ENCODE peak calls at places on chromosome 13, in nine cellular contexts. One of them, this sample, is unnamed.
A peak's percentile ranks its signal among the peaks of the same experiment; 100 is the strongest.

GRCh38 chr13:29978211-29978610 is 127.8 kb upstream of the UBL3 start:
- DNase-seq in sigmoid colon: no peak
- DNase-seq in breast epithelium: no peak
- DNase-seq in prostate gland: no peak
- DNase-seq in GM23338: no peak
- DNase-seq in stomach: no peak
- DNase-seq in Panc1: no peak
- DNase-seq in transverse colon: no peak
- DNase-seq in HCT116: no peak
- DNase-seq in this sample: no peak

GRCh38 chr13:113584870-113585671 is 518 bp downstream of the TFDP1 start:
- DNase-seq in sigmoid colon: peak; percentile 48
- DNase-seq in breast epithelium: no peak
- DNase-seq in prostate gland: no peak
- DNase-seq in GM23338: peak; percentile 27
- DNase-seq in stomach: peak; percentile 24
- DNase-seq in Panc1: no peak
- DNase-seq in transverse colon: peak; percentile 17
- DNase-seq in HCT116: no peak
- DNase-seq in this sample: peak; percentile 72

GRCh38 chr13:30121666-30122065 is 185.7 kb downstream of the KATNAL1 start:
- DNase-seq in sigmoid colon: no peak
- DNase-seq in breast epithelium: peak; percentile 46
- DNase-seq in prostate gland: no peak
- DNase-seq in GM23338: no peak
- DNase-seq in stomach: no peak
- DNase-seq in Panc1: no peak
- DNase-seq in transverse colon: no peak
- DNase-seq in HCT116: no peak
- DNase-seq in this sample: no peak

GRCh38 chr13:93244918-93245280 is 18.3 kb downstream of the GPC6 start:
- DNase-seq in sigmoid colon: no peak
- DNase-seq in breast epithelium: no peak
- DNase-seq in prostate gland: no peak
- DNase-seq in GM23338: no peak
- DNase-seq in stomach: no peak
- DNase-seq in Panc1: no peak
- DNase-seq in transverse colon: no peak
- DNase-seq in HCT116: no peak
- DNase-seq in this sample: no peak

GRCh38 chr13:46598140-46598819 is 45.3 kb downstream of the LRCH1 start:
- DNase-seq in sigmoid colon: no peak
- DNase-seq in breast epithelium: no peak
- DNase-seq in prostate gland: no peak
- DNase-seq in GM23338: no peak
- DNase-seq in stomach: no peak
- DNase-seq in Panc1: no peak
- DNase-seq in transverse colon: no peak
- DNase-seq in HCT116: no peak
- DNase-seq in this sample: no peak

GRCh38 chr13:39596176-39596575 is 6.8 kb downstream of the LHFPL6 start:
- DNase-seq in sigmoid colon: no peak
- DNase-seq in breast epithelium: no peak
- DNase-seq in prostate gland: no peak
- DNase-seq in GM23338: no peak
- DNase-seq in stomach: no peak
- DNase-seq in Panc1: no peak
- DNase-seq in transverse colon: no peak
- DNase-seq in HCT116: no peak
- DNase-seq in this sample: no peak

GRCh38 chr13:20410726-20411125 is 114.9 kb downstream of the CRYL1 start:
- DNase-seq in sigmoid colon: no peak
- DNase-seq in breast epithelium: no peak
- DNase-seq in prostate gland: no peak
- DNase-seq in GM23338: no peak
- DNase-seq in stomach: no peak
- DNase-seq in Panc1: no peak
- DNase-seq in transverse colon: no peak
- DNase-seq in HCT116: no peak
- DNase-seq in this sample: no peak

GRCh38 chr13:20953245-20953931 is 50.8 kb upstream of the XPO4 start:
- DNase-seq in sigmoid colon: no peak
- DNase-seq in breast epithelium: no peak
- DNase-seq in prostate gland: no peak
- DNase-seq in GM23338: no peak
- DNase-seq in stomach: no peak
- DNase-seq in Panc1: no peak
- DNase-seq in transverse colon: no peak
- DNase-seq in HCT116: no peak
- DNase-seq in this sample: no peak

GRCh38 chr13:50400035-50400726 is 384.9 kb downstream of the KCNRG start:
- DNase-seq in sigmoid colon: no peak
- DNase-seq in breast epithelium: no peak
- DNase-seq in prostate gland: no peak
- DNase-seq in GM23338: no peak
- DNase-seq in stomach: no peak
- DNase-seq in Panc1: no peak
- DNase-seq in transverse colon: no peak
- DNase-seq in HCT116: no peak
- DNase-seq in this sample: no peak

GRCh38 chr13:29594710-29595379 is 643 bp downstream of the SLC7A1 start:
- DNase-seq in sigmoid colon: peak; percentile 89
- DNase-seq in breast epithelium: peak; percentile 69
- DNase-seq in prostate gland: peak; percentile 25
- DNase-seq in GM23338: peak; percentile 22
- DNase-seq in stomach: peak; percentile 61
- DNase-seq in Panc1: no peak
- DNase-seq in transverse colon: peak; percentile 65
- DNase-seq in HCT116: no peak
- DNase-seq in this sample: peak; percentile 93

GRCh38 chr13:43297967-43298366 is 274.6 kb downstream of the DNAJC15 start:
- DNase-seq in sigmoid colon: no peak
- DNase-seq in breast epithelium: no peak
- DNase-seq in prostate gland: no peak
- DNase-seq in GM23338: no peak
- DNase-seq in stomach: no peak
- DNase-seq in Panc1: no peak
- DNase-seq in transverse colon: no peak
- DNase-seq in HCT116: no peak
- DNase-seq in this sample: no peak

GRCh38 chr13:96229356-96229755 is 139.4 kb downstream of the HS6ST3 start:
- DNase-seq in sigmoid colon: no peak
- DNase-seq in breast epithelium: no peak
- DNase-seq in prostate gland: peak; percentile 5
- DNase-seq in GM23338: peak; percentile 72
- DNase-seq in stomach: no peak
- DNase-seq in Panc1: peak; percentile 2
- DNase-seq in transverse colon: no peak
- DNase-seq in HCT116: peak; percentile 48
- DNase-seq in this sample: no peak

GRCh38 chr13:76903544-76904162 is 17.4 kb upstream of the KCTD12 start:
- DNase-seq in sigmoid colon: peak; percentile 79
- DNase-seq in breast epithelium: peak; percentile 43
- DNase-seq in prostate gland: peak; percentile 52
- DNase-seq in GM23338: peak; percentile 86
- DNase-seq in stomach: peak; percentile 69
- DNase-seq in Panc1: peak; percentile 67
- DNase-seq in transverse colon: peak; percentile 65
- DNase-seq in HCT116: peak; percentile 69
- DNase-seq in this sample: no peak

GRCh38 chr13:78657699-78658629 is 991 bp downstream of the OBI1 start:
- DNase-seq in sigmoid colon: no peak
- DNase-seq in breast epithelium: no peak
- DNase-seq in prostate gland: no peak
- DNase-seq in GM23338: peak; percentile 96
- DNase-seq in stomach: no peak
- DNase-seq in Panc1: no peak
- DNase-seq in transverse colon: no peak
- DNase-seq in HCT116: no peak
- DNase-seq in this sample: no peak

GRCh38 chr13:87661471-87661870 is 9.7 kb upstream of the SLITRK5 start:
- DNase-seq in sigmoid colon: no peak
- DNase-seq in breast epithelium: no peak
- DNase-seq in prostate gland: no peak
- DNase-seq in GM23338: no peak
- DNase-seq in stomach: no peak
- DNase-seq in Panc1: no peak
- DNase-seq in transverse colon: no peak
- DNase-seq in HCT116: no peak
- DNase-seq in this sample: no peak

GRCh38 chr13:82370306-82370705 is 1512.0 kb downstream of the SLITRK1 start:
- DNase-seq in sigmoid colon: no peak
- DNase-seq in breast epithelium: no peak
- DNase-seq in prostate gland: no peak
- DNase-seq in GM23338: no peak
- DNase-seq in stomach: no peak
- DNase-seq in Panc1: no peak
- DNase-seq in transverse colon: no peak
- DNase-seq in HCT116: no peak
- DNase-seq in this sample: no peak

GRCh38 chr13:30453727-30454126 is 12.0 kb downstream of the HMGB1 start:
- DNase-seq in sigmoid colon: no peak
- DNase-seq in breast epithelium: no peak
- DNase-seq in prostate gland: no peak
- DNase-seq in GM23338: no peak
- DNase-seq in stomach: no peak
- DNase-seq in Panc1: no peak
- DNase-seq in transverse colon: no peak
- DNase-seq in HCT116: no peak
- DNase-seq in this sample: no peak

GRCh38 chr13:97431365-97431764 is 2.6 kb upstream of the RAP2A start:
- DNase-seq in sigmoid colon: no peak
- DNase-seq in breast epithelium: no peak
- DNase-seq in prostate gland: no peak
- DNase-seq in GM23338: no peak
- DNase-seq in stomach: no peak
- DNase-seq in Panc1: no peak
- DNase-seq in transverse colon: no peak
- DNase-seq in HCT116: no peak
- DNase-seq in this sample: no peak
- H3K27ac ChIP-seq in sigmoid colon: no peak overlapping the region
- H3K27ac ChIP-seq in breast epithelium: no peak overlapping the region
- H3K27ac ChIP-seq in prostate gland: no peak overlapping the region
- H3K27ac ChIP-seq in GM23338: no peak overlapping the region
- H3K27ac ChIP-seq in stomach: no peak overlapping the region
- H3K27ac ChIP-seq in Panc1: peak overlapping the region; percentile 92
- H3K27ac ChIP-seq in transverse colon: peak overlapping the region; percentile 100
- H3K27ac ChIP-seq in HCT116: no peak overlapping the region
- H3K27ac ChIP-seq in this sample: no peak overlapping the region

GRCh38 chr13:67630640-67631039 is 400.5 kb upstream of the PCDH9 start:
- DNase-seq in sigmoid colon: no peak
- DNase-seq in breast epithelium: no peak
- DNase-seq in prostate gland: no peak
- DNase-seq in GM23338: peak; percentile 6
- DNase-seq in stomach: no peak
- DNase-seq in Panc1: no peak
- DNase-seq in transverse colon: no peak
- DNase-seq in HCT116: no peak
- DNase-seq in this sample: no peak
- TF ChIP-seq POLR2AphosphoS5 in sigmoid colon: no peak
- TF ChIP-seq POLR2AphosphoS5 in breast epithelium: no peak
- TF ChIP-seq POLR2AphosphoS5 in prostate gland: no peak
- TF ChIP-seq POLR2AphosphoS5 in GM23338: no peak
- TF ChIP-seq POLR2AphosphoS5 in stomach: no peak
- TF ChIP-seq POLR2AphosphoS5 in Panc1: no peak
- TF ChIP-seq POLR2AphosphoS5 in transverse colon: no peak
- TF ChIP-seq POLR2AphosphoS5 in HCT116: no peak
- TF ChIP-seq POLR2AphosphoS5 in this sample: no peak

GRCh38 chr13:110249326-110249725 is 57.6 kb downstream of the COL4A1 start:
- DNase-seq in sigmoid colon: no peak
- DNase-seq in breast epithelium: no peak
- DNase-seq in prostate gland: no peak
- DNase-seq in GM23338: no peak
- DNase-seq in stomach: no peak
- DNase-seq in Panc1: no peak
- DNase-seq in transverse colon: no peak
- DNase-seq in HCT116: no peak
- DNase-seq in this sample: peak; percentile 72
- H3K27ac ChIP-seq in sigmoid colon: peak overlapping the region; percentile 97
- H3K27ac ChIP-seq in breast epithelium: peak overlapping the region; percentile 85
- H3K27ac ChIP-seq in prostate gland: peak overlapping the region; percentile 65
- H3K27ac ChIP-seq in GM23338: no peak overlapping the region
- H3K27ac ChIP-seq in stomach: peak overlapping the region; percentile 87
- H3K27ac ChIP-seq in Panc1: no peak overlapping the region
- H3K27ac ChIP-seq in transverse colon: peak overlapping the region; percentile 87
- H3K27ac ChIP-seq in HCT116: no peak overlapping the region
- H3K27ac ChIP-seq in this sample: peak overlapping the region; percentile 88

GRCh38 chr13:19152403-19152802 is 29.2 kb downstream of the TUBA3C start:
- DNase-seq in sigmoid colon: no peak
- DNase-seq in breast epithelium: no peak
- DNase-seq in prostate gland: no peak
- DNase-seq in GM23338: no peak
- DNase-seq in stomach: no peak
- DNase-seq in Panc1: no peak
- DNase-seq in transverse colon: no peak
- DNase-seq in HCT116: no peak
- DNase-seq in this sample: no peak

GRCh38 chr13:19148561-19148960 is 33.1 kb downstream of the TUBA3C start:
- DNase-seq in sigmoid colon: no peak
- DNase-seq in breast epithelium: no peak
- DNase-seq in prostate gland: no peak
- DNase-seq in GM23338: no peak
- DNase-seq in stomach: no peak
- DNase-seq in Panc1: no peak
- DNase-seq in transverse colon: no peak
- DNase-seq in HCT116: no peak
- DNase-seq in this sample: no peak

GRCh38 chr13:19150226-19150625 is 31.4 kb downstream of the TUBA3C start:
- DNase-seq in sigmoid colon: no peak
- DNase-seq in breast epithelium: no peak
- DNase-seq in prostate gland: no peak
- DNase-seq in GM23338: no peak
- DNase-seq in stomach: no peak
- DNase-seq in Panc1: no peak
- DNase-seq in transverse colon: no peak
- DNase-seq in HCT116: no peak
- DNase-seq in this sample: no peak

GRCh38 chr13:19151581-19152263 is 29.9 kb downstream of the TUBA3C start:
- DNase-seq in sigmoid colon: no peak
- DNase-seq in breast epithelium: no peak
- DNase-seq in prostate gland: no peak
- DNase-seq in GM23338: no peak
- DNase-seq in stomach: no peak
- DNase-seq in Panc1: no peak
- DNase-seq in transverse colon: no peak
- DNase-seq in HCT116: no peak
- DNase-seq in this sample: no peak

DNA sequence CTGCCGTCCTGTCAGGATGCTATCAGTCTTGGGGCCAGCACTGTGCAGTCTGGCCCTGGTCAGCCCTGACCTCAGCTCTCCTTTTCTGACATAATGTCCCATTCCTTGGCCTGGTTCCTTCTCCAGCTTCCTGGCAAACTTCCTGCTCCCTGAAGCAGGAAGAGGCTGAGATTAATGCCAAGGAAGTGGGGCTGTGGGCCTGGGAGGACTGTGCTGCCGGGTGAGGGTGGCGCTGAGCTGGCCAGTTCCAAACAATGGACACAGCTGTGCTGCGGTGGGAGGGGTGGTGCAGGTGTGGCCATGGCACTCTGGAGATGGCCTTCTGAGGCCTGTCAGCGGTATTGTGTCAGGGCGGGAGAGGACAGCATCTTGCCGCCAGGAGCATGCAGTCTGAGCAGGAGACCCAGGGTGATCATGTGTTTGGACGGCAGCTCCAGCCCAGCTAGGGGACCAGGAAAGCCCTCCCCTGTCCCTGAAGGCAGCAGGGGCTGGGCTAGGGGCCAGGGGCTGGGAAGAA is 30.9 kb downstream of the TUBA3C start:
- DNase-seq in sigmoid colon: no peak
- DNase-seq in breast epithelium: no peak
- DNase-seq in prostate gland: no peak
- DNase-seq in GM23338: no peak
- DNase-seq in stomach: no peak
- DNase-seq in Panc1: no peak
- DNase-seq in transverse colon: no peak
- DNase-seq in HCT116: no peak
- DNase-seq in this sample: no peak
- TF ChIP-seq POLR2AphosphoS5 in sigmoid colon: no peak
- TF ChIP-seq POLR2AphosphoS5 in breast epithelium: no peak
- TF ChIP-seq POLR2AphosphoS5 in prostate gland: no peak
- TF ChIP-seq POLR2AphosphoS5 in GM23338: no peak
- TF ChIP-seq POLR2AphosphoS5 in stomach: no peak
- TF ChIP-seq POLR2AphosphoS5 in Panc1: no peak
- TF ChIP-seq POLR2AphosphoS5 in transverse colon: no peak
- TF ChIP-seq POLR2AphosphoS5 in HCT116: no peak
- TF ChIP-seq POLR2AphosphoS5 in this sample: no peak

This sample was measured in esophagus muscularis mucosa.